ENCODE peak calls at places on chromosomes 3 and 15, in five cellular contexts. V is IMR-90, N is iPS-NIHi11, E is endothelial cell of umbilical vein, P is AG04450. X is an unnamed sample.

GRCh38 chr3:44903751-44904150 is 29.3 kb downstream of the TGM4 start:
- DNase-seq in V (no peak), N (no peak), E (no peak), P (no peak), X (no peak)

GRCh38 chr3:168213920-168214319 is 118.2 kb upstream of the GOLIM4 start:
- DNase-seq in V (no peak), N (no peak), E (no peak), P (no peak), X (no peak)

GRCh38 chr15:71278989-71279756 is 163.9 kb downstream of the THSD4 start:
- DNase-seq in V (peak), N (no peak), E (peak), P (peak), X (peak)

GRCh38 chr3:8220291-8220690 is 281.3 kb upstream of the LMCD1 start:
- DNase-seq in V (no peak), N (no peak), E (no peak), P (no peak), X (no peak)

GRCh38 chr3:118597184-118597583 is 437.5 kb downstream of the IGSF11 start:
- DNase-seq in V (no peak), N (no peak), E (no peak), P (no peak), X (no peak)

GRCh38 chr3:24123596-24123995 is 178.5 kb downstream of the NR1D2 start:
- DNase-seq in V (peak), N (no peak), E (no peak), P (no peak), X (no peak)

GRCh38 chr15:74316116-74316515 is 51.3 kb downstream of the CYP11A1 start:
- DNase-seq in V (no peak), N (no peak), E (no peak), P (no peak), X (no peak)

GRCh38 chr3:69085543-69086132 is 901 bp downstream of the ARL6IP5 start:
- DNase-seq in V (no peak), N (no peak), E (no peak), P (no peak), X (no peak)

GRCh38 chr15:80787238-80787805 is 8.2 kb downstream of the CEMIP start:
- DNase-seq in V (peak), N (peak), E (no peak), P (no peak), X (no peak)

GRCh38 chr15:73630796-73631471 is 2.3 kb downstream of the NPTN start:
- DNase-seq in V (no peak), N (no peak), E (peak), P (no peak), X (peak)

X was measured in NCI-H2081.